ENCODE peak calls at places on chromosome 3, in six cellular contexts. One of them, this sample, is unnamed.

GRCh38 chr3:72848703-72849081 is 447 bp upstream of the SHQ1 start:
- DNase-seq in foreskin fibroblast: peak; percentile 52
- DNase-seq in upper lobe of right lung: no peak
- DNase-seq in naive thymus-derived CD4-positive, alpha-beta T cell: no peak
- DNase-seq in Peyer's patch: no peak
- DNase-seq in esophagus squamous epithelium: no peak
- DNase-seq in this sample: no peak

GRCh38 chr3:129992781-129993180 is 18.3 kb downstream of the TRH start:
- DNase-seq in foreskin fibroblast: peak; percentile 36
- DNase-seq in esophagus squamous epithelium: no peak
- DNase-seq in naive thymus-derived CD4-positive, alpha-beta T cell: no peak
- DNase-seq in Peyer's patch: no peak
- DNase-seq in upper lobe of right lung: peak; percentile 43
- DNase-seq in this sample: no peak

GRCh38 chr3:191412764-191413163 is 48.2 kb upstream of the PYDC2 start:
- DNase-seq in upper lobe of right lung: no peak
- DNase-seq in naive thymus-derived CD4-positive, alpha-beta T cell: no peak
- DNase-seq in foreskin fibroblast: peak; percentile 96
- DNase-seq in Peyer's patch: no peak
- DNase-seq in esophagus squamous epithelium: no peak
- DNase-seq in this sample: no peak

GRCh38 chr3:75655501-75655904 is 8.6 kb upstream of the FRG2C start:
- DNase-seq in naive thymus-derived CD4-positive, alpha-beta T cell: no peak
- DNase-seq in foreskin fibroblast: no peak
- DNase-seq in esophagus squamous epithelium: no peak
- DNase-seq in Peyer's patch: no peak
- DNase-seq in upper lobe of right lung: no peak
- DNase-seq in this sample: no peak

GRCh38 chr3:176513604-176514003 is 683.7 kb downstream of the TBL1XR1 start:
- DNase-seq in Peyer's patch: no peak
- DNase-seq in upper lobe of right lung: no peak
- DNase-seq in esophagus squamous epithelium: no peak
- DNase-seq in naive thymus-derived CD4-positive, alpha-beta T cell: no peak
- DNase-seq in foreskin fibroblast: peak; percentile 17
- DNase-seq in this sample: no peak

GRCh38 chr3:102979682-102980378 is 545.0 kb downstream of the ZPLD1 start:
- DNase-seq in esophagus squamous epithelium: no peak
- DNase-seq in naive thymus-derived CD4-positive, alpha-beta T cell: no peak
- DNase-seq in upper lobe of right lung: no peak
- DNase-seq in foreskin fibroblast: peak; percentile 71
- DNase-seq in Peyer's patch: peak; percentile 16
- DNase-seq in this sample: peak; percentile 29

GRCh38 chr3:114903213-114903612 is 243.9 kb downstream of the ZBTB20 start:
- DNase-seq in esophagus squamous epithelium: no peak
- DNase-seq in naive thymus-derived CD4-positive, alpha-beta T cell: no peak
- DNase-seq in foreskin fibroblast: peak; percentile 15
- DNase-seq in upper lobe of right lung: no peak
- DNase-seq in Peyer's patch: no peak
- DNase-seq in this sample: no peak

GRCh38 chr3:126293370-126294082 is 63.7 kb downstream of the KLF15 start:
- DNase-seq in naive thymus-derived CD4-positive, alpha-beta T cell: no peak
- DNase-seq in upper lobe of right lung: peak; percentile 83
- DNase-seq in Peyer's patch: no peak
- DNase-seq in esophagus squamous epithelium: no peak
- DNase-seq in foreskin fibroblast: peak; percentile 15
- DNase-seq in this sample: no peak

GRCh38 chr3:182527745-182528144 is 265.6 kb upstream of the ATP11B start:
- DNase-seq in foreskin fibroblast: no peak
- DNase-seq in esophagus squamous epithelium: no peak
- DNase-seq in Peyer's patch: no peak
- DNase-seq in upper lobe of right lung: no peak
- DNase-seq in naive thymus-derived CD4-positive, alpha-beta T cell: no peak
- DNase-seq in this sample: no peak

GRCh38 chr3:78728406-78729145 is 1039.2 kb downstream of the ROBO1 start:
- DNase-seq in naive thymus-derived CD4-positive, alpha-beta T cell: no peak
- DNase-seq in Peyer's patch: peak; percentile 18
- DNase-seq in foreskin fibroblast: peak; percentile 82
- DNase-seq in upper lobe of right lung: peak; percentile 65
- DNase-seq in esophagus squamous epithelium: no peak
- DNase-seq in this sample: peak; percentile 51

GRCh38 chr3:125212509-125213372 is at the start of gene SLC12A8:
- DNase-seq in esophagus squamous epithelium: no peak
- DNase-seq in upper lobe of right lung: peak; percentile 72
- DNase-seq in foreskin fibroblast: no peak
- DNase-seq in naive thymus-derived CD4-positive, alpha-beta T cell: no peak
- DNase-seq in Peyer's patch: no peak
- DNase-seq in this sample: peak; percentile 66

GRCh38 chr3:71177375-71177774 is 406.2 kb downstream of the FOXP1 start:
- DNase-seq in Peyer's patch: no peak
- DNase-seq in naive thymus-derived CD4-positive, alpha-beta T cell: no peak
- DNase-seq in esophagus squamous epithelium: no peak
- DNase-seq in upper lobe of right lung: no peak
- DNase-seq in foreskin fibroblast: no peak
- DNase-seq in this sample: no peak

GRCh38 chr3:29137601-29138000 is 143.3 kb upstream of the RBMS3 start:
- DNase-seq in naive thymus-derived CD4-positive, alpha-beta T cell: no peak
- DNase-seq in Peyer's patch: no peak
- DNase-seq in upper lobe of right lung: no peak
- DNase-seq in foreskin fibroblast: no peak
- DNase-seq in esophagus squamous epithelium: no peak
- DNase-seq in this sample: no peak

GRCh38 chr3:61108247-61109019 is 142.8 kb downstream of the FHIT start:
- DNase-seq in naive thymus-derived CD4-positive, alpha-beta T cell: no peak
- DNase-seq in upper lobe of right lung: no peak
- DNase-seq in esophagus squamous epithelium: no peak
- DNase-seq in Peyer's patch: no peak
- DNase-seq in foreskin fibroblast: no peak
- DNase-seq in this sample: no peak

GRCh38 chr3:23805881-23806321 is at the start of gene UBE2E1:
- DNase-seq in esophagus squamous epithelium: peak; percentile 36
- DNase-seq in Peyer's patch: peak; percentile 78
- DNase-seq in foreskin fibroblast: peak; percentile 83
- DNase-seq in naive thymus-derived CD4-positive, alpha-beta T cell: peak; percentile 58
- DNase-seq in upper lobe of right lung: peak; percentile 87
- DNase-seq in this sample: peak; percentile 75

GRCh38 chr3:19173945-19174344 is 25.6 kb downstream of the KCNH8 start:
- DNase-seq in foreskin fibroblast: no peak
- DNase-seq in Peyer's patch: no peak
- DNase-seq in naive thymus-derived CD4-positive, alpha-beta T cell: no peak
- DNase-seq in esophagus squamous epithelium: no peak
- DNase-seq in upper lobe of right lung: no peak
- DNase-seq in this sample: no peak

GRCh38 chr3:195005759-195006555 is 265.0 kb downstream of the XXYLT1 start:
- DNase-seq in Peyer's patch: no peak
- DNase-seq in foreskin fibroblast: no peak
- DNase-seq in esophagus squamous epithelium: no peak
- DNase-seq in upper lobe of right lung: peak; percentile 56
- DNase-seq in naive thymus-derived CD4-positive, alpha-beta T cell: no peak
- DNase-seq in this sample: no peak

GRCh38 chr3:53775834-53776251 is 70.4 kb downstream of the CHDH start:
- DNase-seq in esophagus squamous epithelium: no peak
- DNase-seq in naive thymus-derived CD4-positive, alpha-beta T cell: no peak
- DNase-seq in upper lobe of right lung: no peak
- DNase-seq in foreskin fibroblast: peak; percentile 71
- DNase-seq in Peyer's patch: no peak
- DNase-seq in this sample: no peak

GRCh38 chr3:7915356-7915755 is 586.3 kb upstream of the LMCD1 start:
- DNase-seq in upper lobe of right lung: no peak
- DNase-seq in foreskin fibroblast: no peak
- DNase-seq in Peyer's patch: no peak
- DNase-seq in esophagus squamous epithelium: no peak
- DNase-seq in naive thymus-derived CD4-positive, alpha-beta T cell: no peak
- DNase-seq in this sample: no peak

GRCh38 chr3:170076715-170077238 is 39.0 kb downstream of the GPR160 start:
- DNase-seq in naive thymus-derived CD4-positive, alpha-beta T cell: no peak
- DNase-seq in foreskin fibroblast: peak; percentile 82
- DNase-seq in upper lobe of right lung: no peak
- DNase-seq in Peyer's patch: no peak
- DNase-seq in esophagus squamous epithelium: no peak
- DNase-seq in this sample: no peak

GRCh38 chr3:52177701-52178042 is 20.3 kb upstream of the ALAS1 start:
- DNase-seq in Peyer's patch: no peak
- DNase-seq in esophagus squamous epithelium: no peak
- DNase-seq in foreskin fibroblast: no peak
- DNase-seq in upper lobe of right lung: no peak
- DNase-seq in naive thymus-derived CD4-positive, alpha-beta T cell: no peak
- DNase-seq in this sample: no peak
- H3K4me3 ChIP-seq in Peyer's patch: no peak overlapping the region
- H3K4me3 ChIP-seq in esophagus squamous epithelium: no peak overlapping the region
- H3K4me3 ChIP-seq in foreskin fibroblast: no peak overlapping the region
- H3K4me3 ChIP-seq in upper lobe of right lung: no peak overlapping the region
- H3K4me3 ChIP-seq in naive thymus-derived CD4-positive, alpha-beta T cell: no peak overlapping the region
- H3K4me3 ChIP-seq in this sample: no peak overlapping the region

DNA sequence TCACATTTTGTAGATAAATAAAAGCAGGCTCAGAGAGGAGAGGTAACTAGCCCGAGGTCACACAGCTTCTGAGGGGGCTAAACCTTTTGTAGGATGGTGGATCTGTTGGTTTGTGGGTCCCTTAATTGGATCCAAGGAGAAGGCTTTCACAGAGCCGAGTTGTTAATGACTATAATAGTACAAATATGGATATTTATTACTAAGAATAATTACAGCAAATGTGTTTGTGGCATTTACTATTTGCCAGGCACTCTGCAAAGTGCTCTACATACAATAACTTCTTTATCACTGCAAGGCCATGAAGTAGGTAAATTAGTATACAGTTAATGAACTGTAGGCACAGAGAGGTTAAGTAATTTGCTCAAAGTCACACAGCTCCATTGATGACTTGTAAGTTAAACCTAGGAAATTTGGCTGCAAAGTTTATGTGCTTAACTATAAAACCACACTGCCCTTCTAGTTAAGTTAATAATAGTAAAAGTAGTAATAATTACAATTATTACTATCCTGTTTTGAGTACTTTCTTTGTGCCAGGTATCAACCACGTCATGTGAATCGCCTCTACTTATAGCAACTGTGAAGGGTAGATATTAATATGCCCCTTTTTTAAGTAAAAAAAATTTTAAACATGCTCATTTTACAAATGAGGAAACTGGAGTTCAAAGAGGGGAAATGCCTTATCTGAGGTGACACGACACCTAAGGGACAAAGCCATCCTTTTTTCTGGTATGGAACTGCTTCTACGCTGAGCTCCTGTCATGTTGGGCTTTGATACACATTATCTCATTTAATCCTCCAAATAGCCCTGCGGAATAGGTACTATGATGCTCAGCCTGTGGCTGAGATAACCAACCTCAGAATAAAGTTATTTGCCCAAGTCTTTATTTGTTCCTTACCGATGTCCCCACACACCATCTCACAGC is 8.4 kb downstream of the BHLHE40 start:
- DNase-seq in naive thymus-derived CD4-positive, alpha-beta T cell: no peak
- DNase-seq in Peyer's patch: no peak
- DNase-seq in foreskin fibroblast: no peak
- DNase-seq in upper lobe of right lung: no peak
- DNase-seq in esophagus squamous epithelium: no peak
- DNase-seq in this sample: no peak
- H3K4me3 ChIP-seq in naive thymus-derived CD4-positive, alpha-beta T cell: peak overlapping the region; percentile 45
- H3K4me3 ChIP-seq in Peyer's patch: peak overlapping the region; percentile 33
- H3K4me3 ChIP-seq in foreskin fibroblast: peak overlapping the region; percentile 42
- H3K4me3 ChIP-seq in upper lobe of right lung: peak overlapping the region; percentile 50
- H3K4me3 ChIP-seq in esophagus squamous epithelium: peak overlapping the region; percentile 38
- H3K4me3 ChIP-seq in this sample: peak overlapping the region; percentile 8

DNA sequence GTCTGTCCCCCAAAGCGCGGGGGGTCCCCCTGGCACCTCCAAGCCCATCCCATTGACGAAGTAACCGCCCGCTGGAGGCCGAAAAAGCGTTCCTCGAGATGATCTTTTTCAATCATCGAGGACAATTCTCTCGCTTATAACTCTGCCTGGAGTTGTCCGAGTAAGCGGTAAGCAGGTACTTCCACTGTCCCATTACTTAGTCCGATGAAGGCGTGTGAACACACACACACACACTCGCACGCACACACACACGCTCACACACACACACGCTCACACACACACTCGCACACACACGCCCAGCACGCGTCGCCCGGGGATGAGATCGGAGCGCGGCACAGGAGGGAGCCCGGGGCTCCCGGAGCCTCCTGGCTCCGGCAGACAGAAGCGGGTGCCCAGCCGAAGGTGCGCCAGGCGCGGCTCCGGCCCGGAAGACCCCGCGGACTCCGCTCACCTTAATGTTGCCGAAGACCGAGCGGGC is 430 bp downstream of the SLCO2A1 start:
- DNase-seq in upper lobe of right lung: no peak
- DNase-seq in foreskin fibroblast: peak; percentile 36
- DNase-seq in esophagus squamous epithelium: no peak
- DNase-seq in naive thymus-derived CD4-positive, alpha-beta T cell: no peak
- DNase-seq in Peyer's patch: no peak
- DNase-seq in this sample: peak; percentile 17
- H3K4me3 ChIP-seq in upper lobe of right lung: peak overlapping the region; percentile 52
- H3K4me3 ChIP-seq in foreskin fibroblast: peak overlapping the region; percentile 30
- H3K4me3 ChIP-seq in esophagus squamous epithelium: peak overlapping the region; percentile 49
- H3K4me3 ChIP-seq in naive thymus-derived CD4-positive, alpha-beta T cell: no peak overlapping the region
- H3K4me3 ChIP-seq in Peyer's patch: peak overlapping the region; percentile 33
- H3K4me3 ChIP-seq in this sample: peak overlapping the region; percentile 53

GRCh38 chr3:151926956-151927355 is 53.5 kb downstream of the SUCNR1 start:
- DNase-seq in foreskin fibroblast: peak; percentile 86
- DNase-seq in esophagus squamous epithelium: no peak
- DNase-seq in upper lobe of right lung: no peak
- DNase-seq in Peyer's patch: no peak
- DNase-seq in naive thymus-derived CD4-positive, alpha-beta T cell: no peak
- DNase-seq in this sample: no peak
- H3K4me3 ChIP-seq in foreskin fibroblast: peak overlapping the region; percentile 23
- H3K4me3 ChIP-seq in esophagus squamous epithelium: no peak overlapping the region
- H3K4me3 ChIP-seq in upper lobe of right lung: no peak overlapping the region
- H3K4me3 ChIP-seq in Peyer's patch: no peak overlapping the region
- H3K4me3 ChIP-seq in naive thymus-derived CD4-positive, alpha-beta T cell: no peak overlapping the region
- H3K4me3 ChIP-seq in this sample: no peak overlapping the region

DNA sequence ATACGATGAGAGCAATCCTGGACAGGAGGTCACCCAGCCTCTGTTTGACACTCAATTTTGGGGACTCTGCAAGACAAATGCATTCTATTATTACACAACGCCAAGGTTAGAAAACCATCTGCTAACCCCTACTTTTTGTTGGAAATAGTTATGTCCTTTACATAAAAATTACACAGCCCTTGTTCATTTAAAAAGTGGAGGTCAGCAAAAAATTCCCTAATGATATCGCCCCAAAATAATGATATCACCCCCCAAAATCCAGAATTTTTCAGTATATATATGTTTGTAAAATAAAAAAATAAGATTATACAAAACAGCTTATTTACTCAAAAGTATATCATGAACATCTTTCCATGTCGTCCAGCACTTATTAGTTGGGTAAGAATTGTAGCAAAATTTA is 11.4 kb downstream of the ROPN1 start:
- DNase-seq in naive thymus-derived CD4-positive, alpha-beta T cell: no peak
- DNase-seq in upper lobe of right lung: no peak
- DNase-seq in foreskin fibroblast: no peak
- DNase-seq in Peyer's patch: no peak
- DNase-seq in esophagus squamous epithelium: no peak
- DNase-seq in this sample: no peak
- H3K4me3 ChIP-seq in naive thymus-derived CD4-positive, alpha-beta T cell: no peak overlapping the region
- H3K4me3 ChIP-seq in upper lobe of right lung: no peak overlapping the region
- H3K4me3 ChIP-seq in foreskin fibroblast: peak overlapping the region; percentile 64
- H3K4me3 ChIP-seq in Peyer's patch: no peak overlapping the region
- H3K4me3 ChIP-seq in esophagus squamous epithelium: no peak overlapping the region
- H3K4me3 ChIP-seq in this sample: no peak overlapping the region

GRCh38 chr3:66602691-66603090 is 101.9 kb upstream of the LRIG1 start:
- DNase-seq in esophagus squamous epithelium: no peak
- DNase-seq in Peyer's patch: no peak
- DNase-seq in foreskin fibroblast: no peak
- DNase-seq in naive thymus-derived CD4-positive, alpha-beta T cell: no peak
- DNase-seq in upper lobe of right lung: no peak
- DNase-seq in this sample: no peak
- H3K4me3 ChIP-seq in esophagus squamous epithelium: no peak overlapping the region
- H3K4me3 ChIP-seq in Peyer's patch: no peak overlapping the region
- H3K4me3 ChIP-seq in foreskin fibroblast: no peak overlapping the region
- H3K4me3 ChIP-seq in naive thymus-derived CD4-positive, alpha-beta T cell: no peak overlapping the region
- H3K4me3 ChIP-seq in upper lobe of right lung: no peak overlapping the region
- H3K4me3 ChIP-seq in this sample: no peak overlapping the region

GRCh38 chr3:190119734-190120133 is 963 bp downstream of the P3H2 start:
- DNase-seq in upper lobe of right lung: no peak
- DNase-seq in foreskin fibroblast: peak; percentile 11
- DNase-seq in esophagus squamous epithelium: no peak
- DNase-seq in Peyer's patch: no peak
- DNase-seq in naive thymus-derived CD4-positive, alpha-beta T cell: no peak
- DNase-seq in this sample: no peak
- H3K4me3 ChIP-seq in upper lobe of right lung: peak overlapping the region; percentile 56
- H3K4me3 ChIP-seq in foreskin fibroblast: peak overlapping the region; percentile 67
- H3K4me3 ChIP-seq in esophagus squamous epithelium: peak overlapping the region; percentile 68
- H3K4me3 ChIP-seq in Peyer's patch: no peak overlapping the region
- H3K4me3 ChIP-seq in naive thymus-derived CD4-positive, alpha-beta T cell: no peak overlapping the region
- H3K4me3 ChIP-seq in this sample: peak overlapping the region; percentile 82